ENCODE peak calls at places on chromosome 1, in nine cellular contexts. Q, Y, E, I, G, D, J, F and B are unnamed samples.

GRCh38 chr1:246008256-246008901 is 498.7 kb downstream of the SMYD3 start:
- DNase-seq in Q (no peak), Y (no peak), E (no peak), I (peak; percentile 50), G (no peak), D (no peak), J (no peak), F (no peak), B (no peak)

GRCh38 chr1:230087034-230087721 is 20.1 kb downstream of the GALNT2 start:
- DNase-seq in Q (no peak), Y (no peak), E (no peak), I (no peak), G (no peak), D (no peak), J (no peak), F (no peak), B (no peak)

GRCh38 chr1:202685671-202686070 is 24.6 kb downstream of the SYT2 start:
- DNase-seq in Q (no peak), Y (no peak), E (no peak), I (no peak), G (no peak), D (no peak), J (no peak), F (no peak), B (peak; percentile 23)

GRCh38 chr1:235918032-235918431 is 51.3 kb upstream of the LYST start:
- DNase-seq in Q (no peak), Y (no peak), E (no peak), I (no peak), G (peak; percentile 66), D (no peak), J (no peak), F (no peak), B (no peak)

GRCh38 chr1:204410764-204411450 is 710 bp downstream of the PPP1R15B start:
- DNase-seq in Q (peak; percentile 86), Y (peak; percentile 75), E (no peak), I (peak; percentile 48), G (peak; percentile 80), D (peak; percentile 56), J (peak; percentile 24), F (peak; percentile 58), B (no peak)

GRCh38 chr1:202844935-202845334 is 34.2 kb downstream of the PCAT6 start:
- DNase-seq in Q (no peak), Y (no peak), E (no peak), I (no peak), G (no peak), D (no peak), J (no peak), F (no peak), B (no peak)

GRCh38 chr1:7171574-7171973 is 386.3 kb downstream of the CAMTA1 start:
- DNase-seq in Q (no peak), Y (no peak), E (no peak), I (no peak), G (no peak), D (no peak), J (no peak), F (no peak), B (no peak)

GRCh38 chr1:16886860-16887605 is 8.7 kb upstream of the RNU1-2 start:
- DNase-seq in Q (no peak), Y (no peak), E (no peak), I (no peak), G (no peak), D (no peak), J (no peak), F (no peak), B (no peak)

GRCh38 chr1:201903135-201903534 is 14.4 kb downstream of the SHISA4 start:
- DNase-seq in Q (no peak), Y (no peak), E (no peak), I (peak; percentile 80), G (peak; percentile 84), D (peak; percentile 28), J (no peak), F (peak; percentile 44), B (no peak)

GRCh38 chr1:11507309-11507708 is 28.4 kb downstream of the DISP3 start:
- DNase-seq in Q (no peak), Y (no peak), E (no peak), I (no peak), G (peak; percentile 19), D (no peak), J (no peak), F (no peak), B (no peak)

GRCh38 chr1:150578278-150579109 is 916 bp downstream of the MCL1 start:
- DNase-seq in Q (peak; percentile 88), Y (no peak), E (no peak), I (peak; percentile 66), G (peak; percentile 87), D (peak; percentile 77), J (peak; percentile 51), F (peak; percentile 46), B (peak; percentile 91)

GRCh38 chr1:112688781-112689193 is 14.3 kb downstream of the MOV10 start:
- DNase-seq in Q (no peak), Y (no peak), E (peak; percentile 70), I (no peak), G (no peak), D (no peak), J (no peak), F (peak; percentile 59), B (no peak)

GRCh38 chr1:53175302-53175913 is 21.2 kb upstream of the CPT2 start:
- DNase-seq in Q (no peak), Y (no peak), E (no peak), I (no peak), G (no peak), D (no peak), J (no peak), F (no peak), B (no peak)

GRCh38 chr1:176949033-176949662 is 215.4 kb downstream of the ASTN1 start:
- DNase-seq in Q (peak; percentile 84), Y (peak; percentile 63), E (peak; percentile 60), I (no peak), G (no peak), D (peak; percentile 79), J (peak; percentile 26), F (peak; percentile 47), B (no peak)

GRCh38 chr1:246971969-246972368 is 35.9 kb downstream of the ZNF695 start:
- DNase-seq in Q (no peak), Y (no peak), E (no peak), I (no peak), G (no peak), D (no peak), J (no peak), F (no peak), B (peak; percentile 56)

DNA sequence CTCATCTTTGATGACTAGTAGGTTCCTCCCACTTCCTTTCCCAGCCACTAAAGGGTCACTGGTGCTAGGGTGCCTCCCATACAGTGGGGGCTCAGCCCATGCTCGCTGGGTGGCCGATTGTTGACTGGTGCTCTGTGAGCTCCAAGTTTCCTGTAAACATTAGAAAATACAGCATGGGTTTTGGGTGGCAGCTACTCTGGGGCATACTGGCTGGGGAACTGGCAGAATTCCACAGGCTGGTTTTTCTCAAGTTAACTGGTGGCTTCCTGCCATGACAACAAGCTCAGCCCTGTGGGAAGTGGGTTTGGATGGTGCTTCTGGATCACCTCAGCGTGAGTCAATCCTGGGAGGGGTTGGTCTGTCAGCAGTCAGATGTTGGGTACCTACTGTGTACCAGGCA is 28.7 kb upstream of the CRNN start:
- DNase-seq in Q (no peak), Y (no peak), E (no peak), I (peak; percentile 30), G (peak; percentile 89), D (no peak), J (no peak), F (no peak), B (no peak)
- H3K27ac ChIP-seq in Q (no peak overlapping the region), Y (no peak overlapping the region), E (peak overlapping the region; percentile 28), I (no peak overlapping the region), G (no peak overlapping the region), D (no peak overlapping the region), J (no peak overlapping the region), F (peak overlapping the region; percentile 30), B (peak overlapping the region; percentile 44)

GRCh38 chr1:151947140-151947539 is 37.8 kb upstream of the THEM4 start:
- DNase-seq in Q (no peak), Y (no peak), E (no peak), I (no peak), G (no peak), D (no peak), J (no peak), F (no peak), B (no peak)

GRCh38 chr1:151944859-151945575 is 35.7 kb upstream of the THEM4 start:
- DNase-seq in Q (no peak), Y (no peak), E (no peak), I (no peak), G (no peak), D (no peak), J (no peak), F (no peak), B (no peak)

GRCh38 chr1:151944110-151944858 is 35.0 kb upstream of the THEM4 start:
- DNase-seq in Q (no peak), Y (no peak), E (no peak), I (no peak), G (no peak), D (no peak), J (no peak), F (no peak), B (no peak)

GRCh38 chr1:151946366-151946764 is 37.1 kb upstream of the THEM4 start:
- DNase-seq in Q (no peak), Y (no peak), E (no peak), I (no peak), G (no peak), D (no peak), J (no peak), F (no peak), B (no peak)

DNA sequence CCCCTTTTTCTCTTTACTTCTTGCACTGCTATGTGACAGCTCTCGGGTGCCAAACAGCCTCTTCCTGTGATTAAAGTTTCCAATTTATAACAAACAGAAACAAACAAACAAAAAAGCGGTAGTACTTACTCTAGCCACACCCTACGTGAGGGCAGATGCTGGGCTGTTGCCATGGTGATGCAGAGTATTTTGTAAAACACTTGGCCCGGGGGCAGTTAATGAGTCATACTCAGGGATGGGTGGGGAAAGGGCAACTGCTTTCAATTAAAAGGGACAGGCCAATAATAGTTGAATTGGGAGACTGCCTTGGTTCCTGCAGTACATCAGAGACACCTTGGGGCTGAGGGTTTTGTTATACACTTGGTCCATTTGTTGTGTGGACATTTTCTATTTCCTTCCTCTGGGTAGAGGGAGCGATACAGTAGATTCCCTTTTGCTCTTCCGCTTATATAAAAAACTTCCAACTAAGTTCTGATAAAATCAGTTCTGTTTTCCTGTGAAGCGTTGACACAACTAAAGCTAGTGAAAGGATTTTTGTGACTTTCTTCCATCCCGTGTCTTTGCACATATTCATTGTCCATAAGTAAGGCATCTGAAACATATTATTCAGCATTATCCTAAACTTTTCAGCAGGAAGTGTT is 36.5 kb upstream of the THEM4 start:
- DNase-seq in Q (no peak), Y (peak; percentile 87), E (peak; percentile 82), I (peak; percentile 92), G (peak; percentile 95), D (peak; percentile 91), J (no peak), F (peak; percentile 76), B (no peak)
- TF ChIP-seq CTCF in Q (no peak), Y (no peak), E (no peak), I (peak; percentile 20), G (no peak), D (no peak), J (no peak), F (no peak), B (no peak)

GRCh38 chr1:23370270-23370743 is 671 bp upstream of the ZNF436 start:
- DNase-seq in Q (no peak), Y (no peak), E (no peak), I (no peak), G (no peak), D (no peak), J (no peak), F (no peak), B (no peak)
- H3K4me3 ChIP-seq in Q (no peak overlapping the region), Y (peak overlapping the region; percentile 82), E (peak overlapping the region; percentile 66), I (peak overlapping the region; percentile 79), G (peak overlapping the region; percentile 72), D (peak overlapping the region; percentile 84), J (peak overlapping the region; percentile 77), F (peak overlapping the region; percentile 90), B (peak overlapping the region; percentile 75)

GRCh38 chr1:162229534-162229933 is 147.1 kb downstream of the SPATA46 start:
- DNase-seq in Q (no peak), Y (no peak), E (no peak), I (no peak), G (no peak), D (no peak), J (peak; percentile 1), F (no peak), B (no peak)
- H3K27ac ChIP-seq in Q (no peak overlapping the region), Y (no peak overlapping the region), E (no peak overlapping the region), I (no peak overlapping the region), G (no peak overlapping the region), D (no peak overlapping the region), J (no peak overlapping the region), F (no peak overlapping the region), B (peak overlapping the region; percentile 15)